ENCODE peak calls at places on chromosomes 16 and 17, in eight cellular contexts. W, N, K, L, E, U, B and Z are unnamed samples.

GRCh38 chr16:87323727-87324410 is 6.7 kb upstream of the C16orf95 start:
- DNase-seq in W (no peak), N (no peak), K (no peak), L (no peak), E (no peak), U (no peak), B (no peak), Z (no peak)

GRCh38 chr17:49061524-49061943 is 64.3 kb downstream of the IGF2BP1 start:
- DNase-seq in W (peak), N (no peak), K (peak), L (no peak), E (no peak), U (no peak), B (no peak), Z (no peak)

GRCh38 chr17:15184872-15185624 is 80.1 kb downstream of the PMP22 start:
- DNase-seq in W (no peak), N (no peak), K (no peak), L (peak), E (no peak), U (no peak), B (no peak), Z (no peak)

GRCh38 chr16:73361061-73361460 is 313.1 kb upstream of the ZFHX3 start:
- DNase-seq in W (no peak), N (no peak), K (no peak), L (no peak), E (no peak), U (no peak), B (no peak), Z (no peak)

GRCh38 chr17:80216473-80217456 is 3.4 kb downstream of the SGSH start:
- DNase-seq in W (no peak), N (no peak), K (no peak), L (no peak), E (no peak), U (no peak), B (no peak), Z (no peak)

GRCh38 chr16:56897026-56897799 is 32.2 kb downstream of the SLC12A3 start:
- DNase-seq in W (no peak), N (no peak), K (no peak), L (no peak), E (no peak), U (no peak), B (no peak), Z (no peak)

GRCh38 chr16:20740007-20740883 is 1.4 kb downstream of the THUMPD1 start:
- DNase-seq in W (peak), N (no peak), K (peak), L (peak), E (peak), U (no peak), B (no peak), Z (peak)

GRCh38 chr16:20674684-20675487 is 22.6 kb downstream of the ACSM1 start:
- DNase-seq in W (no peak), N (no peak), K (no peak), L (peak), E (no peak), U (no peak), B (no peak), Z (no peak)

GRCh38 chr16:55875273-55875672 is at the start of gene CES5A:
- DNase-seq in W (no peak), N (no peak), K (no peak), L (no peak), E (no peak), U (no peak), B (no peak), Z (no peak)

GRCh38 chr16:21973945-21974344 is 20.8 kb downstream of the UQCRC2 start:
- DNase-seq in W (no peak), N (no peak), K (no peak), L (no peak), E (no peak), U (no peak), B (no peak), Z (no peak)

GRCh38 chr16:68416057-68417046 is 32.0 kb downstream of the SMPD3 start:
- DNase-seq in W (no peak), N (no peak), K (no peak), L (no peak), E (no peak), U (no peak), B (peak), Z (no peak)

GRCh38 chr17:77286641-77287431 is 146.1 kb downstream of the SEC14L1 start:
- DNase-seq in W (peak), N (no peak), K (no peak), L (peak), E (peak), U (no peak), B (peak), Z (peak)

GRCh38 chr16:9408297-9408696 is 316.9 kb downstream of the HAPSTR1 start:
- DNase-seq in W (no peak), N (no peak), K (no peak), L (no peak), E (no peak), U (no peak), B (no peak), Z (no peak)

GRCh38 chr17:40560592-40561293 is 4.5 kb downstream of the CCR7 start:
- DNase-seq in W (peak), N (peak), K (no peak), L (peak), E (no peak), U (no peak), B (no peak), Z (peak)

GRCh38 chr16:5820472-5820871 is 722.9 kb upstream of the EEF2KMT start:
- DNase-seq in W (no peak), N (no peak), K (no peak), L (no peak), E (no peak), U (no peak), B (no peak), Z (no peak)

GRCh38 chr16:22291860-22292692 is 5.1 kb upstream of the POLR3E start:
- DNase-seq in W (no peak), N (no peak), K (no peak), L (peak), E (no peak), U (no peak), B (no peak), Z (no peak)

GRCh38 chr17:15946611-15947120 is 1.7 kb downstream of the ADORA2B start:
- DNase-seq in W (no peak), N (no peak), K (peak), L (peak), E (no peak), U (no peak), B (no peak), Z (peak)

GRCh38 chr17:75315541-75316243 is 26.5 kb upstream of the SLC25A19 start:
- DNase-seq in W (no peak), N (no peak), K (peak), L (no peak), E (no peak), U (no peak), B (no peak), Z (peak)

GRCh38 chr16:19177111-19177747 is 9.2 kb downstream of the SYT17 start:
- DNase-seq in W (no peak), N (no peak), K (no peak), L (no peak), E (no peak), U (no peak), B (no peak), Z (no peak)

GRCh38 chr16:85157813-85158701 is 45.8 kb upstream of the CIBAR2 start:
- DNase-seq in W (no peak), N (no peak), K (no peak), L (no peak), E (no peak), U (no peak), B (no peak), Z (no peak)